ENCODE peak calls at places on chromosomes 3 and 15, in nine cellular contexts. P is Calu3, M is uterus, X is fibroblast of lung, S is stomach, J is adrenal gland, U is transverse colon, F is GM12865, A is WTC11. G is an unnamed sample.

GRCh38 chr15:31487811-31488436 is 161.3 kb downstream of the KLF13 start:
- DNase-seq in P (no peak), M (no peak), X (peak), S (peak), J (no peak), U (no peak), F (peak), A (no peak), G (peak)

GRCh38 chr3:120147072-120147871 is 53.0 kb upstream of the GSK3B start:
- DNase-seq in P (peak), M (no peak), X (no peak), S (peak), J (no peak), U (peak), F (peak), A (peak), G (peak)

GRCh38 chr15:100785181-100786138 is 94.2 kb upstream of the ALDH1A3 start:
- DNase-seq in P (no peak), M (no peak), X (no peak), S (no peak), J (no peak), U (no peak), F (peak), A (peak), G (no peak)

GRCh38 chr3:123816673-123817207 is 67.4 kb downstream of the MYLK start:
- DNase-seq in P (no peak), M (no peak), X (peak), S (no peak), J (no peak), U (no peak), F (no peak), A (no peak), G (no peak)

GRCh38 chr3:32614956-32615355 is 44.3 kb upstream of the DYNC1LI1 start:
- DNase-seq in P (no peak), M (no peak), X (peak), S (no peak), J (no peak), U (no peak), F (no peak), A (no peak), G (no peak)

GRCh38 chr3:195178124-195178910 is 92.6 kb downstream of the XXYLT1 start:
- DNase-seq in P (no peak), M (no peak), X (no peak), S (peak), J (no peak), U (no peak), F (no peak), A (no peak), G (no peak)

GRCh38 chr3:99866167-99866810 is 48.6 kb downstream of the CMSS1 start:
- DNase-seq in P (no peak), M (no peak), X (peak), S (no peak), J (no peak), U (no peak), F (peak), A (no peak), G (no peak)

GRCh38 chr15:37931868-37932267 is 2.6 kb upstream of the TMCO5A start:
- DNase-seq in P (no peak), M (no peak), X (peak), S (no peak), J (no peak), U (no peak), F (no peak), A (no peak), G (no peak)

GRCh38 chr3:76370749-76371148 is 585.4 kb upstream of the ZNF717 start:
- DNase-seq in P (no peak), M (no peak), X (peak), S (no peak), J (no peak), U (no peak), F (peak), A (no peak), G (no peak)

GRCh38 chr15:80695099-80695910 is at the start of gene ABHD17C:
- DNase-seq in P (peak), M (peak), X (peak), S (peak), J (peak), U (peak), F (peak), A (peak), G (peak)

GRCh38 chr3:29914861-29915524 is 634.1 kb downstream of the RBMS3 start:
- DNase-seq in P (no peak), M (no peak), X (peak), S (no peak), J (no peak), U (no peak), F (no peak), A (no peak), G (no peak)

GRCh38 chr3:15265655-15266509 is 59.8 kb downstream of the CAPN7 start:
- DNase-seq in P (no peak), M (no peak), X (no peak), S (no peak), J (no peak), U (no peak), F (no peak), A (no peak), G (no peak)

GRCh38 chr15:63752075-63752684 is 81.6 kb downstream of the HERC1 start:
- DNase-seq in P (peak), M (no peak), X (peak), S (peak), J (peak), U (peak), F (peak), A (no peak), G (peak)

GRCh38 chr3:128408693-128409620 is 57.7 kb downstream of the DNAJB8 start:
- DNase-seq in P (peak), M (no peak), X (no peak), S (no peak), J (peak), U (no peak), F (no peak), A (peak), G (no peak)

GRCh38 chr15:34357653-34358052 is 9.3 kb downstream of the LPCAT4 start:
- DNase-seq in P (no peak), M (no peak), X (no peak), S (no peak), J (no peak), U (no peak), F (no peak), A (no peak), G (no peak)

GRCh38 chr15:34358948-34359347 is 8.0 kb downstream of the LPCAT4 start:
- DNase-seq in P (no peak), M (no peak), X (no peak), S (no peak), J (no peak), U (no peak), F (no peak), A (no peak), G (no peak)

GRCh38 chr15:34360298-34360697 is 6.7 kb downstream of the LPCAT4 start:
- DNase-seq in P (peak), M (no peak), X (no peak), S (no peak), J (no peak), U (no peak), F (no peak), A (peak), G (no peak)

GRCh38 chr15:34359416-34359815 is 7.6 kb downstream of the LPCAT4 start:
- DNase-seq in P (no peak), M (no peak), X (no peak), S (peak), J (peak), U (peak), F (no peak), A (no peak), G (no peak)

DNA sequence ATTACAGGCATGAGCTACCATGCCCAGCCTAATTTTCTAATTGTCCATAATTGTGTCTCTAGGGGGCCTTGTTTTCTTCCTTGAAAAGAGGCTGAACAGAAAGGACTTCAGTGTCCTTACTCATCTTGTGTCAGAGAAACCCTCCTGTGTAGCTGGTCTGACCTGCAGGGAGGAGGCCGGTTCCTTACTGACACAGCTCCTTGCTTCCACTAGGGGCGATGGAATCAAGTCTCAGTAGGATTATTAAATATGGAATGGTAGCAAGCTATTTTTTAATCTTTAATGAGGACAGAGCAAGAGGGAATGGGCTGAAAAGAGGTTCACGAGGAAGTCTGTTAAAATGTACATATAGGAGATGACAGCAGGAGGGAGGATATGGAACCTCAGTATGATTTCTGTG is 8.6 kb downstream of the LPCAT4 start:
- DNase-seq in P (no peak), M (no peak), X (no peak), S (no peak), J (no peak), U (no peak), F (no peak), A (no peak), G (no peak)
- TF ChIP-seq CTCF in P (no peak), M (no peak), X (peak), S (no peak), J (no peak), U (no peak), F (no peak), A (no peak), G (no peak)

GRCh38 chr3:50336452-50337174 is 4.0 kb downstream of the RASSF1 start:
- DNase-seq in P (no peak), M (no peak), X (peak), S (peak), J (no peak), U (no peak), F (no peak), A (no peak), G (no peak)
- TF ChIP-seq CTCF in P (no peak), M (no peak), X (no peak), S (no peak), J (no peak), U (no peak), F (no peak), A (no peak), G (no peak)

GRCh38 chr15:69060041-69060481 is 45.6 kb downstream of the NOX5 start:
- DNase-seq in P (no peak), M (no peak), X (no peak), S (peak), J (peak), U (peak), F (no peak), A (no peak), G (no peak)

GRCh38 chr15:69060744-69061143 is 46.2 kb downstream of the NOX5 start:
- DNase-seq in P (no peak), M (no peak), X (no peak), S (no peak), J (no peak), U (no peak), F (peak), A (no peak), G (no peak)

GRCh38 chr15:69061414-69061842 is 46.9 kb downstream of the NOX5 start:
- DNase-seq in P (no peak), M (no peak), X (no peak), S (no peak), J (no peak), U (no peak), F (no peak), A (no peak), G (no peak)

GRCh38 chr15:69056365-69056764 is 41.9 kb downstream of the NOX5 start:
- DNase-seq in P (no peak), M (no peak), X (no peak), S (no peak), J (no peak), U (no peak), F (no peak), A (no peak), G (no peak)

GRCh38 chr15:69059170-69059943 is 44.9 kb downstream of the NOX5 start:
- DNase-seq in P (peak), M (peak), X (peak), S (peak), J (peak), U (peak), F (peak), A (peak), G (peak)
- TF ChIP-seq CTCF in P (peak), M (peak), X (peak), S (no peak), J (peak), U (peak), F (peak), A (peak), G (peak)

GRCh38 chr3:72339750-72340025 is 508.6 kb downstream of the SHQ1 start:
- DNase-seq in P (no peak), M (no peak), X (no peak), S (no peak), J (no peak), U (no peak), F (no peak), A (no peak), G (no peak)

GRCh38 chr3:72341380-72341770 is 506.9 kb downstream of the SHQ1 start:
- DNase-seq in P (no peak), M (no peak), X (no peak), S (no peak), J (no peak), U (no peak), F (no peak), A (no peak), G (no peak)

GRCh38 chr3:72341943-72342342 is 506.3 kb downstream of the SHQ1 start:
- DNase-seq in P (no peak), M (peak), X (no peak), S (no peak), J (no peak), U (no peak), F (no peak), A (no peak), G (no peak)

GRCh38 chr3:72340056-72340455 is 508.2 kb downstream of the SHQ1 start:
- DNase-seq in P (no peak), M (no peak), X (no peak), S (no peak), J (no peak), U (no peak), F (no peak), A (no peak), G (no peak)

DNA sequence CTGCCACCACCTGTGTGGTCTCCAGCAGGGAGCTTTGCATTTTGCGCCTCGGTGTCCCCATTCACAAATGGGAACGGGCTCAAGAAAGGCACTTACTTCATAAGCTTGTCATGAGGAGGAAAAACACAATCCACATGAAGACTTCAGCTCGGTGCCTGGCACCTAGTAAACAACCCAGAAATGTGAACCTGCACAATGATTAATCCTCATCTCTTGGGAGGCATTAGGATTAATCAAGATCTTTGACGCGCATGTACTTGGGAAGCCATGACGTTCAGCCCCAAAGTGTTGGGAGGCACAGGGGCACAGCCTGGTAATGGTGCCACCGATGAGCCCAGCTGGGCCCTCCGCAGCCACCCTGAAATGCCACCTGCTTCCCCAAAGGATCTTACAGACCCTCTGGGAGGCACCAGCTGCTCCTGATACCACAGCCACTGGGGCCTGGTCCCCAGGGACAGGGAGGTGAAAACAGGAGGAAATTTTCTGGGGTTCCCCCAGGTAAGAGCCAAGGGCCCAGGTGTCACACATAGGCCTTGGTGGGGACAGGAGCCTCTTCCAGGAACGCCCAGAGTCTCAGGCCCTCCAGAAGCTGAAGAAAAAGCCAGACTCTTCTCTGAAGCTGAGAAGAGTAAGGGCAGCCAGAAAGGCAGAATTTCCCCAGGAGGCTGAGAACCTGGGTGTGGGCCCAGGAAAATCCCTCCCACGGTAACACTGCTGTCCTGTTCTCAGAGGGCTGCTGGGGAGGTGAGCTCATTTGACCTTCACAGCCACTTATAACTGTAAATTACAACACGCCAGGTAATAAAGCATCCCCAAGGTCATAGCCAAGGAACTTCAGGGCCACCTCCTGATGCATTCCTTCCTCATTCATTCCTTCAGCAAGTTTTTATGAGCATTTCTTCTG is 507.5 kb downstream of the SHQ1 start:
- DNase-seq in P (no peak), M (peak), X (no peak), S (no peak), J (no peak), U (no peak), F (peak), A (no peak), G (peak)
- TF ChIP-seq CTCF in P (no peak), M (no peak), X (no peak), S (no peak), J (no peak), U (no peak), F (no peak), A (no peak), G (no peak)

GRCh38 chr3:49712631-49713317 is 6.7 kb downstream of the AMIGO3 start:
- DNase-seq in P (no peak), M (no peak), X (no peak), S (no peak), J (no peak), U (no peak), F (no peak), A (peak), G (no peak)
- TF ChIP-seq CTCF in P (no peak), M (no peak), X (no peak), S (no peak), J (no peak), U (no peak), F (no peak), A (no peak), G (no peak)

GRCh38 chr3:5569152-5569551 is 381.6 kb downstream of the EDEM1 start:
- DNase-seq in P (no peak), M (no peak), X (no peak), S (no peak), J (no peak), U (no peak), F (no peak), A (no peak), G (no peak)

GRCh38 chr3:5567113-5567512 is 379.6 kb downstream of the EDEM1 start:
- DNase-seq in P (no peak), M (no peak), X (no peak), S (no peak), J (no peak), U (no peak), F (no peak), A (no peak), G (no peak)

GRCh38 chr3:5565026-5565425 is 377.5 kb downstream of the EDEM1 start:
- DNase-seq in P (no peak), M (no peak), X (no peak), S (no peak), J (no peak), U (no peak), F (no peak), A (no peak), G (no peak)

GRCh38 chr3:5572168-5572567 is 384.7 kb downstream of the EDEM1 start:
- DNase-seq in P (no peak), M (no peak), X (no peak), S (no peak), J (no peak), U (no peak), F (no peak), A (no peak), G (no peak)

GRCh38 chr3:5568451-5568850 is 380.9 kb downstream of the EDEM1 start:
- DNase-seq in P (peak), M (no peak), X (no peak), S (no peak), J (no peak), U (peak), F (peak), A (peak), G (no peak)
- TF ChIP-seq CTCF in P (no peak), M (no peak), X (no peak), S (no peak), J (no peak), U (peak), F (no peak), A (no peak), G (peak)